ENCODE peak calls at places on chromosomes 16 and 17, in six cellular contexts. B is WTC11, C is GM12878, F is K562, T is H1, L is HepG2. U is an unnamed sample.

GRCh38 chr16:30113031-30113710 is at the start of gene GDPD3:
- DNase-seq in F (peak), T (no peak), L (peak), C (no peak), B (no peak), U (no peak)

GRCh38 chr16:16101585-16101984 is 121.7 kb downstream of the ABCC6 start:
- DNase-seq in C (no peak), T (no peak), F (no peak), B (no peak), L (no peak), U (no peak)

GRCh38 chr17:79485399-79485985 is 125.4 kb downstream of the RBFOX3 start:
- DNase-seq in F (no peak), T (no peak), C (no peak), L (no peak), B (no peak), U (no peak)

GRCh38 chr17:28706471-28707338 is 5.0 kb downstream of the PROCA1 start:
- DNase-seq in B (no peak), F (no peak), T (no peak), C (no peak), L (no peak), U (peak)

GRCh38 chr17:47946929-47947397 is 5.6 kb downstream of the PNPO start:
- DNase-seq in F (peak), C (no peak), B (peak), L (peak), T (peak), U (peak)

GRCh38 chr16:70568601-70569217 is 45.1 kb downstream of the SF3B3 start:
- DNase-seq in C (no peak), T (no peak), B (no peak), L (no peak), F (no peak), U (no peak)

GRCh38 chr17:79989106-79989835 is 46.4 kb downstream of the TBC1D16 start:
- DNase-seq in B (no peak), F (no peak), L (no peak), C (no peak), T (no peak), U (no peak)

GRCh38 chr16:11582157-11582814 is 4.4 kb downstream of the LITAF start:
- DNase-seq in L (no peak), B (no peak), F (no peak), T (no peak), C (no peak), U (peak)

GRCh38 chr17:80068301-80069160 is 32.1 kb downstream of the CCDC40 start:
- DNase-seq in T (no peak), C (no peak), F (peak), L (peak), B (no peak), U (no peak)

GRCh38 chr17:50638572-50638850 is 3.8 kb downstream of the ABCC3 start:
- DNase-seq in C (no peak), L (no peak), F (no peak), B (no peak), T (no peak), U (no peak)

GRCh38 chr16:56340416-56340815 is 84.9 kb downstream of the AMFR start:
- DNase-seq in T (no peak), F (no peak), L (no peak), B (no peak), C (no peak), U (no peak)

GRCh38 chr17:44113868-44114840 is 9.3 kb downstream of the HDAC5 start:
- DNase-seq in F (no peak), C (no peak), L (no peak), B (no peak), T (no peak), U (no peak)

GRCh38 chr17:80465316-80465974 is 11.0 kb downstream of the NPTX1 start:
- DNase-seq in B (no peak), T (no peak), C (no peak), F (no peak), L (no peak), U (no peak)

GRCh38 chr16:19696312-19696711 is 21.7 kb downstream of the KNOP1 start:
- DNase-seq in C (no peak), L (no peak), T (no peak), F (peak), B (no peak), U (no peak)

GRCh38 chr17:66716236-66717026 is 118.5 kb upstream of the CACNG5 start:
- DNase-seq in B (no peak), T (no peak), L (no peak), C (no peak), F (no peak), U (peak)

GRCh38 chr17:5816491-5816890 is 232.2 kb upstream of the NLRP1 start:
- DNase-seq in L (no peak), F (no peak), C (no peak), B (no peak), T (no peak), U (no peak)

GRCh38 chr17:7550359-7550758 is 1.5 kb downstream of the TNFSF12 start:
- DNase-seq in T (no peak), F (no peak), B (no peak), L (no peak), C (no peak), U (no peak)

GRCh38 chr16:72956124-72957064 is 91.5 kb downstream of the ZFHX3 start:
- DNase-seq in T (no peak), F (no peak), C (no peak), L (no peak), B (no peak), U (no peak)

GRCh38 chr16:24825696-24826095 is 20.1 kb upstream of the SLC5A11 start:
- DNase-seq in F (no peak), C (no peak), B (no peak), L (no peak), T (no peak), U (no peak)
- TF ChIP-seq CREB1 in F (no peak), C (no peak), B (no peak), L (no peak), T (no peak), U (no peak)

DNA sequence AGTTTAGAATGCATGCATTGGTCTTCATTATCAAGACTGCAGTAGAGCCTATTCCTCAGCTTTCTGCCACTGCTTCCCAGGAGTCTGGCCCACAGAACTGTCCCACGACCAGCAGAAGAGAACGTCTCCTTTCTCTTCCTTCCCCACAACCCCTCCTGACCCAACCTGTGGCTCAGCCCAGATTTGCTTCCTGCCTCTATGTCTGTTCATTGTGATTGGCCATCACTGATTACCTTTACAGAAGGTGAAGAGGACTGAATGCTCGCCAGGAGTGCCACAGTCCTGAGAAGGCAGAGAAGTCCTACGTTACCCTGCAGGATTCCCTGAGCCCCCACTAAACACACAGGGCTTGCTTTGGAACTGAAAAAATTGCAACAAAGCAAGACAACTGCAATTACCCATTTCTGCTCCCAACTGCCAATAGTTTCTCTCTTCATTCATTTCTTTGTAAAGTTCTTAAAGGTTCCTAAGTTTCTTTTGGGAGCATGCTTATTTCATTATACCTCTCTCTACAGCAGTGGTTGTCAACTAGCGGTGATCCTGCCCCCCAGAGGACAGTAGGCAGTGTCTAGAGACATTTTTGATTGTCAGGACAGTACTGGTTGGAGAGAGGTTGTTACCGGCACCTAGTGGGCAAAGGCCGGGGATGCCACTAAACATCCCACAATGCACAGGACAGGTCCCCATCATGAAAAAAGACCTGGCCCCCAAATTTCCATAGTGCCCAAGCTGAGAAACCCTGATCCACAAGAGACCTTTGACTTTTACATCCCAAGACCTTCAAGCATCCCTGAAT is 4.5 kb upstream of the NAT9 start:
- DNase-seq in B (peak), C (no peak), T (no peak), F (peak), L (peak), U (peak)
- TF ChIP-seq CTCF in B (no peak), C (peak), T (peak), F (peak), L (peak), U (peak)

GRCh38 chr17:33732116-33732515 is 439.0 kb upstream of the ASIC2 start:
- DNase-seq in B (no peak), C (no peak), F (peak), T (no peak), L (peak), U (peak)
- TF ChIP-seq CREB1 in B (no peak), C (no peak), F (no peak), T (no peak), L (no peak), U (no peak)

DNA sequence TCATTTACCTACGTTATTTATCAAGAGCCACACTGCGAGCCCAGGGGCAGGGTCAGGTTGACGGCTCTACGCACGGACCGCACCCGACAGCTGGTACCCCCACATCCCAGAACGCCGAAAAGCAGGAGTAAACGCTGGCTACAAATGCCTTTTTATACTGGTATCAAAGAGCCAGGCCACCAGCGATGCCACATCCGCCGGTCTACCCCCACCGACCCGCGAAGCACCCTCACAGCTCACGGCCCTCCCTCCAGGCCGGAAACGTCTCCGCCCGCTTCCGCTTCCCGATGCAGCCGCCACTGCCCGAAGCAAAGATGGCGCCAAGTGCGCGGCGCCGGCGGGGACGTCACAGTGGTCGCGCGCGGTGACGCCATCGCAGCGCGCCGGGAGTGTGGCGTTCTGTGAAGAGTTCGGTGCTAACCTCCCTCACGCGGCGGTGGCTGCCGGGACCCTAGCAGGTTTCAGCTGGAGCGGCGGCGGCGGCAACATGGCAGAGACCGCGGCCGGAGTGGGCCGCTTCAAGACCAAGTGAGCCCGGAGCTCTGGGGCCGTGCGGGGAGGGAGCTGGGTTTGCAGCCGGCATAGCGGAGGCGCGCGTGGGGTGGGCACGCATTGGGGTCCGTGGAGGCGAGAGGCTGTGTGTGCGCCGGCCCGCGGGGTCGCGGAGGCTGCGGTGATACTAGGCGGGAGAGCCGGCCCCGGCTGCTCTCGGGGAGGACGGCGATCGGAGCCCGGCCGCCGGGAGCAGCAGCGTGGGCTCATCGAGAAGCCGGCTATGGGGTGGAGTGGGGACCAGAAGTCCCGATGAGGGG is at the start of gene TBL3:
- DNase-seq in F (peak), C (peak), T (peak), B (peak), L (peak), U (peak)
- TF ChIP-seq CTCF in F (no peak), C (no peak), T (no peak), B (no peak), L (peak), U (no peak)

DNA sequence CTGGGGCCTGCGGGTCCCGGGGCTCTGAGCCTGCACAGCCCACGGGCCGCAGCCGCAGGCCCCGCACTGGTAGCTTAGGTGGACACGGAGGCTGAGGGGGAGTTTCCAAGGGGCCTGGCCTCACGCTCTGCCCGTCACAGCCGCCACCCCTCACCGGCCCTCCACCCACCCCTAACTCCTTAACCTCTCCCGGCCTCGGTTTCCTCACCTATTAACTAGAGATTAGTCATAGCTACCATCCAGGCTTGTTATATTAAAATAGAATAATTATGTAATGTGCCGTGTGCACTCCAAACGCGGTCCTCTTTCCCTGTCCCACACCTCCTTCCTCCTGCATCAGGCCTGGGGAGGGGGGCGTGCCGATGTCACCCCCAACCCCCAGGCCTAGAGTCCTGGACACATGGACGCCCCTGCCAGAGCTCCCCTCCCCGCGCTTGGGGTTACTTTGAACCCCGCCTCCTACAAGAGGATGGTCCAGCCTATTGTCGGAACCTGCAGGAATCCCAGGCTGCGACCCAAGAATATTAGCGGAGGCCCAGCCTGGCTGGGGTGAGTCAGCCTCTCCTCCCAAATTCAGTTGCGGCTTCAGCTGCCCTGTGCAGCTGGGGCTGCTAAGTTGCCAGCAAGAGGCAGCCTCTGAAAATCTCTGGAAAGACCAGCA is 17.3 kb downstream of the SOCS3 start:
- DNase-seq in C (no peak), F (no peak), B (no peak), L (no peak), T (no peak), U (peak)
- TF ChIP-seq CREB1 in C (no peak), F (no peak), B (no peak), L (no peak), T (no peak), U (no peak)

GRCh38 chr17:17990282-17990681 is 17.6 kb downstream of the DRC3 start:
- DNase-seq in C (no peak), T (no peak), F (no peak), L (no peak), B (no peak), U (no peak)

GRCh38 chr17:17993852-17994251 is 21.2 kb downstream of the DRC3 start:
- DNase-seq in L (no peak), B (no peak), F (no peak), C (no peak), T (no peak), U (no peak)

GRCh38 chr17:17993366-17993765 is 20.7 kb downstream of the DRC3 start:
- DNase-seq in F (no peak), L (no peak), C (no peak), B (no peak), T (no peak), U (no peak)

GRCh38 chr17:17994770-17995169 is 22.1 kb downstream of the DRC3 start:
- DNase-seq in T (no peak), C (no peak), F (no peak), B (no peak), L (no peak), U (no peak)

DNA sequence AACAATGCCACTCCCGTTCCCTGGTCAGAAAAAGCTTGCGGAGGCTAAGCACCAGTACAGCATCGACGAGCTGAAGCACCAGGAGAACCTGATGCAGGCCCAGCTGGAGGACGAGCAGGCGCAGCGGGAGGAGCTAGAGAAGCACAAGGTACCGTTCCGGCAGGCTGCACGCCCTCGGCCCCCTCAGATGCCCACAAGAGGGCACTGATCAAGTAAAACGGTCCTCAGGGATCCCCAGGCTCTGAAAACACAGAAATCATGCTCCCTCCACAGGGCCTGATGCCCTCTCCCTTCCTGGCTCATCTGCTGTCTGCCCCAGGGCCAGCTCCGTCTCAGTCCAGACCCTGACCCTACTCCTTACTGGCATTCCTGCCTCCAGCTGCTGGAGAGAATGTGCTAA is 21.6 kb downstream of the DRC3 start:
- DNase-seq in F (no peak), T (peak), B (peak), L (peak), C (no peak), U (peak)
- TF ChIP-seq CTCF in F (peak), T (peak), B (peak), L (peak), C (peak), U (peak)

GRCh38 chr17:61503961-61504360 is 51.7 kb downstream of the TBX4 start:
- DNase-seq in B (no peak), T (no peak), L (no peak), F (no peak), C (no peak), U (no peak)
- TF ChIP-seq CREB1 in B (no peak), T (no peak), L (no peak), F (no peak), C (no peak), U (no peak)

DNA sequence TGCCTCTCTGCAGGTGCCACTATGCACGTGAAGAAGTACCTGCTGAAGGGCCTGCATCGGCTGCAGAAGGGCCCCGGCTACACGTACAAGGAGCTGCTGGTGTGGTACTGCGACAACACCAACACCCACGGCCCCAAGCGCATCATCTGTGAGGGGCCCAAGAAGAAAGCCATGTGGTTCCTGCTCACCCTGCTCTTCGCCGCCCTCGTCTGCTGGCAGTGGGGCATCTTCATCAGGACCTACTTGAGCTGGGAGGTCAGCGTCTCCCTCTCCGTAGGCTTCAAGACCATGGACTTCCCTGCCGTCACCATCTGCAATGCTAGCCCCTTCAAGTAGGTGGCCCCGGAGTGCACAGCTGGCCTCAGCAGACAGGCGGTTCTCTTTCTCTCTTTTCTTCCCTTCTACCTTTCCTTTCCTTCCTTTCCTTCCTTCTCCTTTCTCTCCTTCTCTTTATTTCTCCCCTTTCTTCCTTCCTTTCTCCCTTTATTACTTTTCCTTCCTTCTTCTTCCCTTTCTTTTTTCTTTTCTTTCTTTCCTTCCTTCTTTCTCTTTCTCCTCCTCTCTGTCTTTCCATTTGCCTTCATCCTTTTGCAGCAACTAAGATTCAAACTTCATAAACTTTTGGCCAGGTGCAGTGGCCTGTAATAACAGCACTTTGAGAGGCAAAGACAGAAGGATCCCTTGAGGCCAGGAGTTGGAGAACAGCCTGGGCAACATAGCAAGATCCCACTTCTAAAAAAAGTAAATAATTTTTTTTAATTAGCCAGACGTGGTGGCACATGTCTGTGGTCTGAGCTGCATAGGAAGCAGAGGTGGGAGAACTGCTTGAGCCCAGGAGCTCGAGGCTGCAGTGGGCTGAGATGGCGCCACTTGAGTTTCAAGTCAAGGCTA is 46.7 kb downstream of the SCNN1B start:
- DNase-seq in F (peak), C (no peak), T (peak), B (peak), L (no peak), U (peak)
- TF ChIP-seq CTCF in F (peak), C (peak), T (peak), B (peak), L (peak), U (peak)

GRCh38 chr17:40095944-40096791 is 4.2 kb downstream of the NR1D1 start:
- DNase-seq in B (no peak), C (peak), F (no peak), L (no peak), T (no peak), U (no peak)
- TF ChIP-seq CREB1 in B (no peak), C (peak), F (no peak), L (no peak), T (no peak), U (no peak)

GRCh38 chr17:1899403-1900000 is 69.7 kb downstream of the RPA1 start:
- DNase-seq in T (no peak), C (no peak), B (no peak), F (no peak), L (no peak), U (no peak)
- TF ChIP-seq CTCF in T (no peak), C (no peak), B (no peak), F (no peak), L (no peak), U (no peak)